ENCODE peak calls at places on chromosomes 4 and X, in five cellular contexts. T is neural progenitor cell, S is GM23248, V is fibroblast of lung, R is GM23338. M is an unnamed sample.

GRCh38 chr4:23333946-23334878 is 555.6 kb downstream of the PPARGC1A start:
- DNase-seq in T (peak), R (peak), V (peak), S (peak), M (no peak)

GRCh38 chr4:167136270-167136669 is 98.0 kb downstream of the SPOCK3 start:
- DNase-seq in S (no peak), T (no peak), R (no peak), V (no peak), M (no peak)

GRCh38 chrX:153573999-153574398 is 24.9 kb downstream of the CCNQ start:
- DNase-seq in R (peak), V (no peak), S (peak), T (no peak), M (peak)

GRCh38 chr4:124722069-124722468 is 9.5 kb upstream of the ANKRD50 start:
- DNase-seq in S (peak), T (no peak), V (no peak), R (no peak), M (no peak)

GRCh38 chr4:720111-720860 is 14.7 kb downstream of the PCGF3 start:
- DNase-seq in S (no peak), V (no peak), T (no peak), R (no peak), M (no peak)

GRCh38 chr4:115437739-115438138 is 324.3 kb upstream of the NDST4 start:
- DNase-seq in R (no peak), V (no peak), S (no peak), T (no peak), M (no peak)

GRCh38 chrX:110042521-110042920 is 39.6 kb downstream of the TMEM164 start:
- DNase-seq in R (no peak), T (no peak), S (peak), V (peak), M (no peak)

GRCh38 chrX:70176938-70177533 is at the start of gene DGAT2L6:
- DNase-seq in V (peak), T (no peak), S (no peak), R (no peak), M (no peak)

GRCh38 chr4:152672403-152673092 is 7.2 kb downstream of the TMEM154 start:
- DNase-seq in V (no peak), R (no peak), T (no peak), S (no peak), M (peak)

GRCh38 chr4:144575181-144575580 is 70.8 kb upstream of the HHIP start:
- DNase-seq in S (peak), T (no peak), R (peak), V (no peak), M (peak)

GRCh38 chrX:134520860-134521390 is 61.0 kb downstream of the HPRT1 start:
- DNase-seq in R (peak), T (peak), V (peak), S (peak), M (peak)

GRCh38 chr4:7414046-7414445 is 20.7 kb downstream of the PSAPL1 start:
- DNase-seq in T (no peak), V (no peak), R (no peak), S (no peak), M (peak)

DNA sequence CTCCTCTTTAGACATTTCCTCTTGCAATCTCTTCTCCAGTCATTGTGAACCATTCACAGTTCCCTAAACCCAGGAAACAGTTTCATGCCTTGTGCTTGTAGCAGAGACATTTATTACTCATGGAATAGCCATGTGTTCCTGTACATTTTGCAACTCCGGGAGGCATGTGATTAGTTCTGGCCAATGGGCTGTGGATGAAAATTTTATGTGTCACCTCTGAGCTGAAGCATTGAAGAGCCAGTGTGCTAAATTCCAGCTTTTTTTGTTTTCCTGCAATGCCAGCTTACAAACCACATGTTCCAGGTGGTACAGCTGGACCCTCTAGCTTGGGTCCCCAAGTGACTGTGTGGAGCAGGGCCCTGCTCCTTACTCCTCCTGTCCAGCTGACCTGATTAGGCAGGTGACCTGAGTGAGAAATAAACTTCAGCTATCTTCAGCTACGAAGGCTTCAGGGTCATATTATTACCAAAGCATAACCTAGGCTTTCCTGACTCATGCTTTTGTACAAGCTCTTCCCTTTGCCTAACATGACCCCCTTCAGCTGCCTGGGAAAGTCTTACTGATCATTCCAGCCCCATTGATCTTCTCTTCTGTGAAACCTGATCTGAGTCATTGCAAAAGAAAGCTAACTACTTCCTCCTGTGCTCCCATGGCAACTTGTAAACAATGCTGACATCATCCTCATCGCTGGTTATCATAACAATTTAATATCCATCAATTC is 200.4 kb downstream of the PTTG2 start:
- DNase-seq in V (peak), S (peak), T (peak), R (peak), M (peak)
- H2AFZ ChIP-seq in V (no peak), S (peak), T (no peak), R (no peak), M (peak)

GRCh38 chr4:132827522-132827921 is 321.6 kb upstream of the PCDH10 start:
- DNase-seq in V (no peak), R (no peak), T (no peak), S (no peak), M (no peak)
- H2AFZ ChIP-seq in V (no peak), R (peak), T (no peak), S (no peak), M (no peak)

DNA sequence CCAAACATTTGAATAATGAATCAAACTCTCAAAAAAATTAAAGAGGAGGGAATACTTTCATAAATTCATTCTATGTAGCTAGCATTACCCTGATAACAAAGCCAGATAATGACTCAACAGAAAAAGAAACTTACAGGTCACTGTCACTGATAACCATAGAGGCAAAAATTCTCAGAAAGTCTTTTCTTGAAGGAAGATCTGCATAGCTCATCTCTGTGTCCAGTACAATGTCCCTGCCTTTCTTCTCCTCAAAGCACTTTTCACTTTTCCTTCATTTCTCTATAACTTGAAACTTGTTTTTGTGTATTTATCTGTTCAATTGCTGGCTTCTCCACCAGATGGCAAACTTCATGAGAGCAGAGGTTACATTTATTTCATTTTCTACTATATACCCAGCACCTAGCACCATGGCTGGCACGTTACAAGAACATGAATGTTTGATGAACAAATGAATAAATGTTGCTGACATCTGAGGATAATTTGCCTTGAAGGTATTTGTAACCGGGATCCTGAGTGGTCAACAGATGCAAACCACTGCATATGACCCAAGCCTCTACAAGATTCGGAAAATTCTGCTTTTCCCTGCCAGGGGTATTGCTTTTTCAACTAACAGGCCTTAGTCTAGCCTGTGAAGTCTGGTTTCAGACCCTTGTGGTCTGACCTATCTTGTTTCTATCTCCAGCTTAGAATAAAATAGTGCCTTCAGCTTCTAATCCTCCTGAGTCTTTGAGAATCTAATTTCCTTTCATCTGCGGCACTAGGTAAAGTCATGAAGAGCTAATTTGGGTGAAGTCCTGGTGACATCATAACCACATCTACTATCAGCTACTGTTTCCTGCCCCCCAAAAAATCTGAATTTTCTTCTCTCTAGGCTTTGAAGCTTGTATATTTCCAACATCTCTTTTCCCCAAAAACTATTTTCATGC is 52.5 kb upstream of the ANTXR2 start:
- DNase-seq in R (peak), T (no peak), V (peak), S (peak), M (no peak)
- H2AFZ ChIP-seq in R (no peak), T (no peak), V (no peak), S (peak), M (peak)

GRCh38 chr4:72320185-72320948 is 248.7 kb downstream of the ADAMTS3 start:
- DNase-seq in R (no peak), S (no peak), V (no peak), T (no peak), M (no peak)
- H2AFZ ChIP-seq in R (no peak), S (peak), V (peak), T (no peak), M (peak)

M was measured in osteoblast.